ENCODE peak calls at places on chromosomes 11 and 22, in eight cellular contexts. G is upper lobe of right lung; Q is left lobe of liver; K is A549; W is head of caudate nucleus; U is RPMI8226; E is PC-3; F is stimulated activated CD8-positive, alpha-beta memory T cell treated with anti-CD3 and anti-CD28 coated beads, Interleukin-15, amount 100 ng/mL, for 4 hours. H is an unnamed sample.

GRCh38 chr11:20112291-20113146 is 47.8 kb downstream of the DBX1 start:
- DNase-seq in G (peak; percentile 72), Q (no peak), K (peak; percentile 90), W (peak; percentile 85), U (no peak), E (peak; percentile 83), F (no peak), H (no peak)

GRCh38 chr11:1351278-1351937 is 38.3 kb upstream of the BRSK2 start:
- DNase-seq in G (peak; percentile 4), Q (no peak), K (no peak), W (no peak), U (peak; percentile 40), E (peak; percentile 6), F (no peak), H (no peak)

GRCh38 chr22:29830585-29830984 is 7.5 kb downstream of the ASCC2 start:
- DNase-seq in G (no peak), Q (peak; percentile 84), K (no peak), W (no peak), U (no peak), E (peak; percentile 39), F (no peak), H (no peak)

GRCh38 chr11:124748481-124749338 is 3.3 kb downstream of the VSIG2 start:
- DNase-seq in G (no peak), Q (no peak), K (no peak), W (no peak), U (no peak), E (peak; percentile 75), F (no peak), H (no peak)

GRCh38 chr11:127524618-127525017 is 524.0 kb upstream of the KIRREL3 start:
- DNase-seq in G (no peak), Q (no peak), K (no peak), W (no peak), U (no peak), E (no peak), F (no peak), H (no peak)

GRCh38 chr11:72741429-72741833 is 10.8 kb downstream of the ARAP1 start:
- DNase-seq in G (peak; percentile 80), Q (no peak), K (no peak), W (peak; percentile 46), U (no peak), E (peak; percentile 44), F (no peak), H (no peak)

GRCh38 chr22:37716708-37717107 is 19.9 kb downstream of the TRIOBP start:
- DNase-seq in G (no peak), Q (no peak), K (no peak), W (no peak), U (no peak), E (peak; percentile 43), F (no peak), H (no peak)

GRCh38 chr11:71222318-71223080 is 29.9 kb downstream of the SHANK2 start:
- DNase-seq in G (peak; percentile 46), Q (peak; percentile 33), K (no peak), W (no peak), U (no peak), E (no peak), F (no peak), H (no peak)

GRCh38 chr11:96061730-96062524 is 138.0 kb upstream of the MTMR2 start:
- DNase-seq in G (no peak), Q (no peak), K (no peak), W (no peak), U (peak; percentile 14), E (peak; percentile 81), F (no peak), H (no peak)

GRCh38 chr11:109298865-109299264 is 123.1 kb upstream of the C11orf87 start:
- DNase-seq in G (no peak), Q (no peak), K (no peak), W (no peak), U (no peak), E (no peak), F (no peak), H (no peak)

GRCh38 chr11:109956124-109956793 is 136.9 kb upstream of the ZC3H12C start:
- DNase-seq in G (no peak), Q (no peak), K (no peak), W (no peak), U (peak; percentile 80), E (no peak), F (no peak), H (no peak)

GRCh38 chr11:101129203-101129943 is at the start of gene PGR:
- DNase-seq in G (peak; percentile 70), Q (no peak), K (no peak), W (no peak), U (no peak), E (no peak), F (no peak), H (no peak)

GRCh38 chr22:35440129-35440528 is 40.2 kb downstream of the MCM5 start:
- DNase-seq in G (no peak), Q (no peak), K (no peak), W (no peak), U (no peak), E (no peak), F (no peak), H (no peak)

GRCh38 chr11:61713464-61713863 is 33.3 kb downstream of the DAGLA start:
- DNase-seq in G (no peak), Q (no peak), K (no peak), W (no peak), U (no peak), E (no peak), F (no peak), H (no peak)

GRCh38 chr11:48096588-48097525 is 116.5 kb downstream of the PTPRJ start:
- DNase-seq in G (no peak), Q (no peak), K (no peak), W (no peak), U (no peak), E (peak; percentile 82), F (no peak), H (no peak)

GRCh38 chr22:24474221-24474620 is 20.9 kb upstream of the UPB1 start:
- DNase-seq in G (no peak), Q (no peak), K (no peak), W (no peak), U (no peak), E (peak; percentile 84), F (no peak), H (no peak)

GRCh38 chr11:64842366-64842759 is 2.1 kb downstream of the CDC42BPG start:
- DNase-seq in G (no peak), Q (no peak), K (no peak), W (no peak), U (no peak), E (peak; percentile 38), F (no peak), H (no peak)

GRCh38 chr11:2913029-2913431 is 16.2 kb downstream of the PHLDA2 start:
- DNase-seq in G (no peak), Q (no peak), K (no peak), W (no peak), U (no peak), E (peak; percentile 26), F (no peak), H (no peak)

GRCh38 chr11:44949160-44950035 is 1.3 kb downstream of the TP53I11 start:
- DNase-seq in G (peak; percentile 75), Q (no peak), K (peak; percentile 58), W (no peak), U (no peak), E (peak; percentile 41), F (no peak), H (no peak)

GRCh38 chr11:69444381-69445130 is 36.9 kb upstream of the LINC01488 start:
- DNase-seq in G (peak; percentile 91), Q (no peak), K (no peak), W (peak; percentile 20), U (no peak), E (peak; percentile 63), F (no peak), H (no peak)

H was measured in cortex of kidney.